ENCODE peak calls at places on chromosomes 5 and 9, in four cellular contexts. A is HepG2, Y is GM12878, D is K562. I is an unnamed sample.

GRCh38 chr5:133289686-133290367 is 238.0 kb downstream of the HSPA4 start:
- DNase-seq in A (no peak), Y (no peak), D (no peak), I (no peak)

GRCh38 chr9:21576331-21577189 is 94.4 kb upstream of the IFNE start:
- DNase-seq in A (peak), Y (peak), D (no peak), I (no peak)

GRCh38 chr9:105138306-105138801 is 106.1 kb upstream of the SLC44A1 start:
- DNase-seq in A (peak), Y (no peak), D (no peak), I (no peak)

GRCh38 chr5:79692586-79692985 is 3.0 kb downstream of the CMYA5 start:
- DNase-seq in A (no peak), Y (no peak), D (no peak), I (no peak)

GRCh38 chr9:97696025-97696822 is 916 bp downstream of the XPA start:
- DNase-seq in A (peak), Y (no peak), D (no peak), I (no peak)

GRCh38 chr5:167269146-167269545 is 1022.3 kb upstream of the WWC1 start:
- DNase-seq in A (no peak), Y (no peak), D (no peak), I (no peak)

GRCh38 chr5:180799902-180800801 is 2.5 kb downstream of the MGAT1 start:
- DNase-seq in A (no peak), Y (no peak), D (peak), I (no peak)

GRCh38 chr5:126376443-126376842 is 46.8 kb upstream of the GRAMD2B start:
- DNase-seq in A (no peak), Y (no peak), D (no peak), I (no peak)

GRCh38 chr5:174454464-174454863 is 269.9 kb upstream of the MSX2 start:
- DNase-seq in A (no peak), Y (no peak), D (no peak), I (no peak)

GRCh38 chr9:126665696-126666035 is 51.9 kb downstream of the LMX1B start:
- DNase-seq in A (no peak), Y (no peak), D (no peak), I (no peak)

GRCh38 chr5:88524941-88525340 is 256.3 kb upstream of the TMEM161B start:
- DNase-seq in A (no peak), Y (no peak), D (no peak), I (no peak)

GRCh38 chr5:86977185-86977584 is 290.5 kb upstream of the RASA1 start:
- DNase-seq in A (no peak), Y (no peak), D (no peak), I (no peak)

GRCh38 chr5:57215629-57216195 is 41.9 kb downstream of the GPBP1 start:
- DNase-seq in A (no peak), Y (no peak), D (no peak), I (no peak)

GRCh38 chr9:34568133-34568532 is 21.4 kb downstream of the CNTFR start:
- DNase-seq in A (no peak), Y (no peak), D (no peak), I (no peak)

GRCh38 chr5:77077821-77078176 is 9.3 kb downstream of the ZBED3 start:
- DNase-seq in A (no peak), Y (no peak), D (no peak), I (no peak)

GRCh38 chr9:81591791-81592190 is 97.6 kb downstream of the TLE1 start:
- DNase-seq in A (no peak), Y (no peak), D (no peak), I (no peak)

GRCh38 chr5:164000819-164001218 is 495.4 kb downstream of the MAT2B start:
- DNase-seq in A (no peak), Y (no peak), D (no peak), I (no peak)

GRCh38 chr5:56961746-56962145 is 9.8 kb upstream of the MIER3 start:
- DNase-seq in A (no peak), Y (no peak), D (no peak), I (no peak)

GRCh38 chr5:73945505-73945904 is 319.5 kb downstream of the ARHGEF28 start:
- DNase-seq in A (no peak), Y (no peak), D (peak), I (peak)

GRCh38 chr5:143014017-143014651 is 244.0 kb downstream of the ARHGAP26 start:
- DNase-seq in A (no peak), Y (no peak), D (peak), I (peak)

GRCh38 chr5:167657016-167657415 is 634.4 kb upstream of the WWC1 start:
- DNase-seq in A (no peak), Y (no peak), D (no peak), I (no peak)

GRCh38 chr5:107670028-107670926 is 460 bp downstream of the EFNA5 start:
- DNase-seq in A (no peak), Y (no peak), D (no peak), I (no peak)

GRCh38 chr9:98862936-98863335 is 55.5 kb downstream of the GALNT12 start:
- DNase-seq in A (no peak), Y (no peak), D (no peak), I (no peak)

GRCh38 chr5:163396941-163397340 is 40.5 kb upstream of the CCNG1 start:
- DNase-seq in A (no peak), Y (no peak), D (no peak), I (no peak)

GRCh38 chr5:135027318-135027698 is 6.7 kb downstream of the PITX1 start:
- DNase-seq in A (no peak), Y (no peak), D (no peak), I (no peak)

GRCh38 chr5:135027699-135028615 is 6.1 kb downstream of the PITX1 start:
- DNase-seq in A (no peak), Y (no peak), D (peak), I (no peak)

GRCh38 chr5:135024956-135025729 is 8.9 kb downstream of the PITX1 start:
- DNase-seq in A (no peak), Y (no peak), D (peak), I (no peak)

GRCh38 chr5:135025730-135026644 is 8.0 kb downstream of the PITX1 start:
- DNase-seq in A (no peak), Y (no peak), D (no peak), I (no peak)

GRCh38 chr5:135026645-135027317 is 7.2 kb downstream of the PITX1 start:
- DNase-seq in A (no peak), Y (no peak), D (no peak), I (peak)
- TF ChIP-seq TARDBP in A (no peak), Y (no peak), D (no peak), I (no peak)

GRCh38 chr9:131701789-131702337 is 38.0 kb downstream of the RAPGEF1 start:
- DNase-seq in A (no peak), Y (no peak), D (no peak), I (no peak)
- TF ChIP-seq FOXM1 in A (no peak), Y (no peak), D (no peak), I (no peak)

GRCh38 chr5:124865603-124866354 is 119.3 kb upstream of the ZNF608 start:
- DNase-seq in A (no peak), Y (no peak), D (no peak), I (no peak)

GRCh38 chr5:124868661-124869060 is 122.2 kb upstream of the ZNF608 start:
- DNase-seq in A (no peak), Y (no peak), D (no peak), I (no peak)

GRCh38 chr5:124867064-124867707 is 120.7 kb upstream of the ZNF608 start:
- DNase-seq in A (no peak), Y (no peak), D (no peak), I (no peak)

GRCh38 chr5:124869481-124870033 is 123.1 kb upstream of the ZNF608 start:
- DNase-seq in A (no peak), Y (no peak), D (no peak), I (no peak)

GRCh38 chr5:124866355-124867063 is 120.1 kb upstream of the ZNF608 start:
- DNase-seq in A (no peak), Y (no peak), D (no peak), I (no peak)
- TF ChIP-seq TARDBP in A (no peak), Y (no peak), D (no peak), I (no peak)

GRCh38 chr5:82405166-82405565 is 127.0 kb upstream of the RPS23 start:
- DNase-seq in A (no peak), Y (no peak), D (no peak), I (no peak)

GRCh38 chr5:82403724-82404123 is 125.6 kb upstream of the RPS23 start:
- DNase-seq in A (no peak), Y (no peak), D (no peak), I (no peak)

GRCh38 chr5:82405618-82406199 is 127.6 kb upstream of the RPS23 start:
- DNase-seq in A (peak), Y (no peak), D (no peak), I (no peak)

GRCh38 chr5:82404382-82404945 is 126.3 kb upstream of the RPS23 start:
- DNase-seq in A (no peak), Y (no peak), D (no peak), I (no peak)

GRCh38 chr5:82403026-82403425 is 124.9 kb upstream of the RPS23 start:
- DNase-seq in A (no peak), Y (no peak), D (no peak), I (no peak)
- TF ChIP-seq FOXM1 in A (no peak), Y (no peak), D (no peak), I (no peak)

DNA sequence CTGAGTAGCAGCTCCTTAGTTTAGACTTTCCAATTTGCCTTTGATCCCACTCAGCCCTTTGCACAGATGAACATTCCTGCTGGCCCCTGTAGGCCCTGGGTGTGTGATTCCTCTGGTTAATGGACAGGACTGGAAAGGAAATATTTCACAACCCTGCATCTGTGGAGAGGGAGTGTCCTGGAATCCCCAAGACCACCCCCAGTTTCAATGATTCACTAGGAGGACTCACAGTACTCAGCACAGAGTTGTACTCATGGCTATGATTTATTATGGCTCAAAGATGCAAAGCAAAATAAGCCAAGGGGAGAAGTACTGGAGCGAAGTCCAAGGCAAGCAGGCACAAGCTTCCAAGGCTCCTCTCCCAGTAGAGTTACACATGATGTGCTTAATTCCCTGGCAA is 42.4 kb upstream of the TJP2 start:
- DNase-seq in A (peak), Y (no peak), D (no peak), I (no peak)
- TF ChIP-seq TARDBP in A (no peak), Y (no peak), D (no peak), I (no peak)

GRCh38 chr9:91214086-91214485 is 147.6 kb downstream of the AUH start:
- DNase-seq in A (no peak), Y (no peak), D (no peak), I (no peak)
- TF ChIP-seq FOXM1 in A (no peak), Y (no peak), D (no peak), I (no peak)